ENCODE peak calls at places on chromosome 10, in seven cellular contexts. Q, F, G, J, S, U and M are unnamed samples.

GRCh38 chr10:131451407-131452015 is 140.0 kb upstream of the TCERG1L start:
- DNase-seq in U (no peak), J (no peak), S (no peak), G (no peak), F (no peak), Q (no peak), M (no peak)

GRCh38 chr10:36423821-36424248 is 701.6 kb upstream of the ANKRD30A start:
- DNase-seq in J (no peak), Q (no peak), G (no peak), S (no peak), F (no peak), U (no peak), M (no peak)

GRCh38 chr10:122530177-122530576 is 30.4 kb upstream of the DMBT1 start:
- DNase-seq in G (no peak), J (no peak), Q (no peak), U (no peak), F (no peak), S (no peak), M (peak)

GRCh38 chr10:34739915-34740314 is 75.2 kb downstream of the PARD3 start:
- DNase-seq in G (peak), F (peak), U (no peak), J (peak), S (peak), Q (no peak), M (peak)

GRCh38 chr10:71188201-71188600 is 24.2 kb upstream of the UNC5B start:
- DNase-seq in G (no peak), U (no peak), F (no peak), S (no peak), Q (no peak), J (no peak), M (no peak)

GRCh38 chr10:61752111-61753011 is 89.6 kb downstream of the CABCOCO1 start:
- DNase-seq in Q (peak), S (peak), G (peak), U (no peak), J (no peak), F (peak), M (no peak)

GRCh38 chr10:14056545-14057332 is 274.0 kb downstream of the FRMD4A start:
- DNase-seq in G (peak), S (peak), F (peak), J (no peak), Q (no peak), U (no peak), M (no peak)

GRCh38 chr10:93852721-93853120 is 41.1 kb upstream of the SLC35G1 start:
- DNase-seq in G (no peak), U (no peak), J (no peak), Q (no peak), S (peak), F (no peak), M (no peak)

GRCh38 chr10:3605882-3606281 is 179.1 kb downstream of the KLF6 start:
- DNase-seq in Q (no peak), F (no peak), S (no peak), U (no peak), J (no peak), G (peak), M (no peak)

GRCh38 chr10:35690534-35690933 is 48.4 kb upstream of the FZD8 start:
- DNase-seq in Q (no peak), S (no peak), G (no peak), F (no peak), J (no peak), U (no peak), M (no peak)

GRCh38 chr10:122649903-122650302 is 49.7 kb downstream of the C10orf120 start:
- DNase-seq in F (no peak), Q (no peak), U (no peak), S (no peak), J (no peak), G (no peak), M (no peak)

GRCh38 chr10:78865518-78865835 is 203.3 kb upstream of the ZMIZ1 start:
- DNase-seq in U (no peak), J (peak), F (no peak), Q (no peak), S (peak), G (peak), M (no peak)

GRCh38 chr10:89685932-89686331 is 15.5 kb upstream of the KIF20B start:
- DNase-seq in G (no peak), J (no peak), F (no peak), S (no peak), Q (no peak), U (no peak), M (no peak)

GRCh38 chr10:82742478-82742877 is 867.5 kb downstream of the NRG3 start:
- DNase-seq in Q (no peak), S (peak), U (no peak), J (no peak), F (peak), G (no peak), M (no peak)

GRCh38 chr10:29450405-29450804 is 161.5 kb downstream of the LYZL1 start:
- DNase-seq in U (no peak), F (no peak), G (no peak), S (no peak), Q (no peak), J (no peak), M (no peak)

GRCh38 chr10:113995201-113995600 is 48.5 kb upstream of the ADRB1 start:
- DNase-seq in U (no peak), S (no peak), F (no peak), J (no peak), G (no peak), Q (no peak), M (no peak)

GRCh38 chr10:105973252-105973877 is 1191.1 kb downstream of the SORCS1 start:
- DNase-seq in G (no peak), S (no peak), Q (no peak), J (no peak), U (no peak), F (no peak), M (no peak)

GRCh38 chr10:124966008-124966407 is 24.1 kb downstream of the ZRANB1 start:
- DNase-seq in J (no peak), Q (no peak), S (no peak), U (no peak), F (no peak), G (peak), M (no peak)

GRCh38 chr10:79310217-79310865 is 36.9 kb upstream of the PPIF start:
- DNase-seq in J (peak), S (no peak), F (no peak), G (no peak), U (no peak), Q (no peak), M (peak)

GRCh38 chr10:86376403-86376802 is 9.8 kb upstream of the GRID1 start:
- DNase-seq in U (no peak), Q (no peak), G (no peak), F (no peak), S (no peak), J (no peak), M (no peak)

GRCh38 chr10:72525277-72525676 is 100.6 kb downstream of the MICU1 start:
- DNase-seq in U (no peak), S (peak), F (no peak), Q (no peak), G (peak), J (no peak), M (no peak)

GRCh38 chr10:75472685-75473084 is 41.3 kb downstream of the LRMDA start:
- DNase-seq in U (no peak), Q (no peak), S (no peak), F (no peak), G (no peak), J (no peak), M (no peak)

GRCh38 chr10:43852141-43852540 is 203.5 kb upstream of the ZNF32 start:
- DNase-seq in G (no peak), J (no peak), U (no peak), S (no peak), F (no peak), Q (no peak), M (no peak)

GRCh38 chr10:97740613-97741012 is 3.7 kb downstream of the ZFYVE27 start:
- DNase-seq in F (no peak), U (no peak), J (no peak), Q (no peak), S (no peak), G (no peak), M (no peak)

GRCh38 chr10:132637477-132638129 is 100.0 kb downstream of the INPP5A start:
- DNase-seq in G (peak), F (peak), U (no peak), J (no peak), Q (no peak), S (peak), M (peak)

GRCh38 chr10:110488124-110488681 is 9.5 kb upstream of the DUSP5 start:
- DNase-seq in F (no peak), S (peak), G (peak), Q (no peak), U (no peak), J (no peak), M (no peak)